ENCODE peak calls at places on chromosomes 16 and 17, in six cellular contexts. T, Q, A, Z, R and D are unnamed samples.

GRCh38 chr17:17812211-17813054 is 24.4 kb downstream of the SREBF1 start:
- DNase-seq in T (no peak), Q (peak), A (peak), Z (peak), R (peak), D (peak)

GRCh38 chr17:7046127-7046724 is 2.3 kb upstream of the SLC16A11 start:
- DNase-seq in T (no peak), Q (peak), A (no peak), Z (no peak), R (no peak), D (peak)

GRCh38 chr17:68455756-68456528 is 1.4 kb downstream of the WIPI1 start:
- DNase-seq in T (peak), Q (no peak), A (peak), Z (no peak), R (no peak), D (no peak)

GRCh38 chr16:5895137-5895536 is 797.5 kb upstream of the EEF2KMT start:
- DNase-seq in T (no peak), Q (no peak), A (no peak), Z (no peak), R (no peak), D (no peak)

GRCh38 chr17:19713462-19713861 is 2.9 kb downstream of the SLC47A2 start:
- DNase-seq in T (no peak), Q (no peak), A (no peak), Z (no peak), R (no peak), D (no peak)

GRCh38 chr17:37388266-37388665 is 12.5 kb downstream of the C17orf78 start:
- DNase-seq in T (no peak), Q (no peak), A (peak), Z (no peak), R (no peak), D (no peak)

GRCh38 chr17:30950669-30951399 is 20.0 kb upstream of the RNF135 start:
- DNase-seq in T (peak), Q (peak), A (peak), Z (peak), R (no peak), D (no peak)

GRCh38 chr17:3539881-3540540 is 17.6 kb downstream of the TRPV3 start:
- DNase-seq in T (no peak), Q (no peak), A (no peak), Z (no peak), R (no peak), D (no peak)

GRCh38 chr17:57255182-57255775 is 1.0 kb upstream of the MSI2 start:
- DNase-seq in T (no peak), Q (no peak), A (no peak), Z (no peak), R (no peak), D (no peak)

GRCh38 chr17:42653179-42654124 is 5.6 kb upstream of the TUBG2 start:
- DNase-seq in T (peak), Q (peak), A (peak), Z (peak), R (no peak), D (peak)

GRCh38 chr16:54431041-54431996 is 144.7 kb upstream of the IRX3 start:
- DNase-seq in T (no peak), Q (no peak), A (peak), Z (no peak), R (no peak), D (no peak)

GRCh38 chr16:1565083-1565805 is 31.8 kb downstream of the TMEM204 start:
- DNase-seq in T (no peak), Q (no peak), A (no peak), Z (no peak), R (no peak), D (no peak)

GRCh38 chr17:83092931-83093330 is 13.5 kb downstream of the METRNL start:
- DNase-seq in T (no peak), Q (no peak), A (no peak), Z (no peak), R (no peak), D (no peak)

GRCh38 chr17:49964539-49965521 is 4.2 kb upstream of the DLX4 start:
- DNase-seq in T (no peak), Q (no peak), A (no peak), Z (no peak), R (no peak), D (no peak)

GRCh38 chr16:67547423-67548264 is 14.7 kb upstream of the CTCF start:
- DNase-seq in T (no peak), Q (peak), A (no peak), Z (no peak), R (no peak), D (peak)

GRCh38 chr16:75195811-75196790 is 10.9 kb downstream of the CTRB2 start:
- DNase-seq in T (no peak), Q (no peak), A (no peak), Z (no peak), R (no peak), D (no peak)

GRCh38 chr17:80294210-80294609 is 33.6 kb downstream of the RNF213 start:
- DNase-seq in T (no peak), Q (peak), A (no peak), Z (no peak), R (no peak), D (no peak)

GRCh38 chr17:8326591-8327583 is 12.8 kb upstream of the ODF4 start:
- DNase-seq in T (no peak), Q (no peak), A (peak), Z (no peak), R (no peak), D (peak)

GRCh38 chr17:77566566-77566965 is 391.9 kb upstream of the TNRC6C start:
- DNase-seq in T (no peak), Q (no peak), A (no peak), Z (no peak), R (no peak), D (no peak)

GRCh38 chr16:68229431-68230175 is 6.3 kb downstream of the ESRP2 start:
- DNase-seq in T (peak), Q (no peak), A (peak), Z (peak), R (no peak), D (no peak)

GRCh38 chr16:84673203-84673535 is 24.9 kb downstream of the KLHL36 start:
- DNase-seq in T (no peak), Q (no peak), A (no peak), Z (no peak), R (no peak), D (no peak)

GRCh38 chr17:32479074-32479617 is 7.6 kb upstream of the CDK5R1 start:
- DNase-seq in T (no peak), Q (no peak), A (no peak), Z (no peak), R (no peak), D (no peak)